ENCODE peak calls at places on chromosomes 2 and 18, in six cellular contexts. One of them, this sample, is unnamed.

GRCh38 chr2:100390001-100390940 is 27.2 kb downstream of the CHST10 start:
- DNase-seq in IMR-90: no peak
- DNase-seq in tibial nerve: no peak
- DNase-seq in right lobe of liver: no peak
- DNase-seq in NB4: no peak
- DNase-seq in K562: no peak
- DNase-seq in this sample: no peak

GRCh38 chr2:9979977-9980376 is 28.5 kb downstream of the GRHL1 start:
- DNase-seq in IMR-90: no peak
- DNase-seq in K562: no peak
- DNase-seq in right lobe of liver: no peak
- DNase-seq in NB4: no peak
- DNase-seq in tibial nerve: no peak
- DNase-seq in this sample: no peak

GRCh38 chr18:62977512-62977911 is 262.2 kb downstream of the PHLPP1 start:
- DNase-seq in tibial nerve: no peak
- DNase-seq in NB4: peak
- DNase-seq in K562: no peak
- DNase-seq in right lobe of liver: no peak
- DNase-seq in IMR-90: peak
- DNase-seq in this sample: no peak

GRCh38 chr18:7958081-7958896 is 391.2 kb downstream of the PTPRM start:
- DNase-seq in right lobe of liver: no peak
- DNase-seq in K562: no peak
- DNase-seq in tibial nerve: no peak
- DNase-seq in NB4: no peak
- DNase-seq in IMR-90: peak
- DNase-seq in this sample: no peak

GRCh38 chr2:63871864-63872263 is 30.2 kb downstream of the UGP2 start:
- DNase-seq in NB4: no peak
- DNase-seq in K562: no peak
- DNase-seq in IMR-90: peak
- DNase-seq in tibial nerve: no peak
- DNase-seq in right lobe of liver: no peak
- DNase-seq in this sample: no peak

GRCh38 chr2:71150082-71150816 is 19.8 kb downstream of the MPHOSPH10 start:
- DNase-seq in K562: no peak
- DNase-seq in right lobe of liver: no peak
- DNase-seq in NB4: no peak
- DNase-seq in tibial nerve: no peak
- DNase-seq in IMR-90: no peak
- DNase-seq in this sample: no peak

GRCh38 chr18:42296723-42297122 is 341.7 kb downstream of the PIK3C3 start:
- DNase-seq in K562: no peak
- DNase-seq in IMR-90: no peak
- DNase-seq in tibial nerve: no peak
- DNase-seq in NB4: no peak
- DNase-seq in right lobe of liver: no peak
- DNase-seq in this sample: no peak

GRCh38 chr2:196159223-196159892 is 12.0 kb downstream of the STK17B start:
- DNase-seq in tibial nerve: no peak
- DNase-seq in K562: no peak
- DNase-seq in right lobe of liver: no peak
- DNase-seq in NB4: no peak
- DNase-seq in IMR-90: no peak
- DNase-seq in this sample: no peak

GRCh38 chr18:42649636-42650035 is 465.8 kb downstream of the RIT2 start:
- DNase-seq in right lobe of liver: no peak
- DNase-seq in tibial nerve: no peak
- DNase-seq in IMR-90: no peak
- DNase-seq in NB4: no peak
- DNase-seq in K562: no peak
- DNase-seq in this sample: no peak

GRCh38 chr18:48542513-48543181 is 3.8 kb downstream of the CTIF start:
- DNase-seq in NB4: no peak
- DNase-seq in right lobe of liver: no peak
- DNase-seq in IMR-90: no peak
- DNase-seq in tibial nerve: no peak
- DNase-seq in K562: peak
- DNase-seq in this sample: no peak

GRCh38 chr2:240155080-240156025 is 14.9 kb upstream of the OTOS start:
- DNase-seq in NB4: no peak
- DNase-seq in tibial nerve: no peak
- DNase-seq in IMR-90: peak
- DNase-seq in K562: no peak
- DNase-seq in right lobe of liver: peak
- DNase-seq in this sample: no peak

GRCh38 chr18:55477537-55478300 is 110.3 kb downstream of the TCF4 start:
- DNase-seq in right lobe of liver: no peak
- DNase-seq in IMR-90: peak
- DNase-seq in tibial nerve: no peak
- DNase-seq in K562: no peak
- DNase-seq in NB4: peak
- DNase-seq in this sample: no peak

GRCh38 chr2:184041077-184041476 is 557.3 kb upstream of the ZNF804A start:
- DNase-seq in right lobe of liver: no peak
- DNase-seq in tibial nerve: no peak
- DNase-seq in IMR-90: no peak
- DNase-seq in K562: no peak
- DNase-seq in NB4: no peak
- DNase-seq in this sample: no peak

GRCh38 chr2:241865957-241866858 is 3.3 kb upstream of the RTP5 start:
- DNase-seq in tibial nerve: no peak
- DNase-seq in NB4: peak
- DNase-seq in right lobe of liver: no peak
- DNase-seq in K562: no peak
- DNase-seq in IMR-90: peak
- DNase-seq in this sample: no peak

GRCh38 chr2:158667567-158667966 is 127.5 kb upstream of the DAPL1 start:
- DNase-seq in right lobe of liver: no peak
- DNase-seq in tibial nerve: no peak
- DNase-seq in NB4: no peak
- DNase-seq in IMR-90: peak
- DNase-seq in K562: no peak
- DNase-seq in this sample: no peak

GRCh38 chr18:6729247-6730091 is at the start of gene ARHGAP28:
- DNase-seq in right lobe of liver: peak
- DNase-seq in NB4: no peak
- DNase-seq in IMR-90: peak
- DNase-seq in tibial nerve: peak
- DNase-seq in K562: peak
- DNase-seq in this sample: peak

GRCh38 chr18:75496151-75496550 is 68.6 kb upstream of the SMIM21 start:
- DNase-seq in K562: no peak
- DNase-seq in NB4: no peak
- DNase-seq in IMR-90: no peak
- DNase-seq in tibial nerve: no peak
- DNase-seq in right lobe of liver: no peak
- DNase-seq in this sample: no peak

GRCh38 chr2:127001751-127002150 is 103.1 kb downstream of the TEX51 start:
- DNase-seq in tibial nerve: no peak
- DNase-seq in right lobe of liver: no peak
- DNase-seq in IMR-90: no peak
- DNase-seq in NB4: no peak
- DNase-seq in K562: no peak
- DNase-seq in this sample: no peak

GRCh38 chr2:159476329-159476728 is 140.0 kb downstream of the BAZ2B start:
- DNase-seq in tibial nerve: no peak
- DNase-seq in NB4: no peak
- DNase-seq in K562: no peak
- DNase-seq in IMR-90: peak
- DNase-seq in right lobe of liver: no peak
- DNase-seq in this sample: no peak

GRCh38 chr2:223896751-223897320 is 48.3 kb downstream of the WDFY1 start:
- DNase-seq in NB4: peak
- DNase-seq in right lobe of liver: no peak
- DNase-seq in IMR-90: peak
- DNase-seq in tibial nerve: no peak
- DNase-seq in K562: no peak
- DNase-seq in this sample: peak

GRCh38 chr2:31222086-31222485 is 4.8 kb upstream of the CAPN14 start:
- DNase-seq in tibial nerve: no peak
- DNase-seq in NB4: no peak
- DNase-seq in IMR-90: no peak
- DNase-seq in right lobe of liver: no peak
- DNase-seq in K562: no peak
- DNase-seq in this sample: no peak

GRCh38 chr2:200944467-200945394 is 18.7 kb downstream of the ORC2 start:
- DNase-seq in K562: no peak
- DNase-seq in tibial nerve: no peak
- DNase-seq in NB4: peak
- DNase-seq in right lobe of liver: no peak
- DNase-seq in IMR-90: peak
- DNase-seq in this sample: no peak

GRCh38 chr18:49098386-49098785 is 147.6 kb upstream of the SMAD7 start:
- DNase-seq in right lobe of liver: no peak
- DNase-seq in tibial nerve: no peak
- DNase-seq in IMR-90: no peak
- DNase-seq in NB4: no peak
- DNase-seq in K562: no peak
- DNase-seq in this sample: no peak

GRCh38 chr2:72089537-72089936 is 58.1 kb downstream of the CYP26B1 start:
- DNase-seq in IMR-90: no peak
- DNase-seq in NB4: no peak
- DNase-seq in K562: no peak
- DNase-seq in tibial nerve: no peak
- DNase-seq in right lobe of liver: no peak
- DNase-seq in this sample: no peak

GRCh38 chr2:113068706-113069485 is 1.1 kb downstream of the IL1F10 start:
- DNase-seq in K562: no peak
- DNase-seq in NB4: no peak
- DNase-seq in tibial nerve: no peak
- DNase-seq in right lobe of liver: no peak
- DNase-seq in IMR-90: no peak
- DNase-seq in this sample: no peak

GRCh38 chr2:236352761-236353593 is 88.8 kb upstream of the ASB18 start:
- DNase-seq in NB4: peak
- DNase-seq in right lobe of liver: no peak
- DNase-seq in IMR-90: peak
- DNase-seq in tibial nerve: no peak
- DNase-seq in K562: peak
- DNase-seq in this sample: peak

GRCh38 chr2:160934263-160934662 is 226.0 kb upstream of the TANK start:
- DNase-seq in K562: no peak
- DNase-seq in IMR-90: peak
- DNase-seq in right lobe of liver: no peak
- DNase-seq in NB4: no peak
- DNase-seq in tibial nerve: no peak
- DNase-seq in this sample: no peak

GRCh38 chr2:222301296-222301997 is 2.6 kb upstream of the PAX3 start:
- DNase-seq in IMR-90: no peak
- DNase-seq in tibial nerve: no peak
- DNase-seq in NB4: no peak
- DNase-seq in right lobe of liver: peak
- DNase-seq in K562: no peak
- DNase-seq in this sample: no peak

GRCh38 chr2:197873293-197873701 is 68.9 kb downstream of the PLCL1 start:
- DNase-seq in K562: no peak
- DNase-seq in right lobe of liver: no peak
- DNase-seq in IMR-90: peak
- DNase-seq in NB4: peak
- DNase-seq in tibial nerve: no peak
- DNase-seq in this sample: no peak

GRCh38 chr2:160941290-160941846 is 218.9 kb upstream of the TANK start:
- DNase-seq in K562: no peak
- DNase-seq in IMR-90: no peak
- DNase-seq in NB4: no peak
- DNase-seq in right lobe of liver: no peak
- DNase-seq in tibial nerve: no peak
- DNase-seq in this sample: no peak

GRCh38 chr2:204110250-204111183 is 174.0 kb downstream of the ICOS start:
- DNase-seq in K562: no peak
- DNase-seq in right lobe of liver: no peak
- DNase-seq in NB4: peak
- DNase-seq in tibial nerve: no peak
- DNase-seq in IMR-90: no peak
- DNase-seq in this sample: no peak
- TF ChIP-seq POLR2A in K562: no peak
- TF ChIP-seq POLR2A in right lobe of liver: no peak
- TF ChIP-seq POLR2A in NB4: no peak
- TF ChIP-seq POLR2A in tibial nerve: no peak
- TF ChIP-seq POLR2A in IMR-90: no peak
- TF ChIP-seq POLR2A in this sample: no peak

GRCh38 chr2:120223034-120223912 is at the start of gene TMEM185B:
- DNase-seq in K562: peak
- DNase-seq in tibial nerve: peak
- DNase-seq in IMR-90: peak
- DNase-seq in NB4: peak
- DNase-seq in right lobe of liver: peak
- DNase-seq in this sample: peak
- TF ChIP-seq POLR2A in K562: peak
- TF ChIP-seq POLR2A in tibial nerve: peak
- TF ChIP-seq POLR2A in IMR-90: peak
- TF ChIP-seq POLR2A in NB4: no peak
- TF ChIP-seq POLR2A in right lobe of liver: peak
- TF ChIP-seq POLR2A in this sample: no peak

DNA sequence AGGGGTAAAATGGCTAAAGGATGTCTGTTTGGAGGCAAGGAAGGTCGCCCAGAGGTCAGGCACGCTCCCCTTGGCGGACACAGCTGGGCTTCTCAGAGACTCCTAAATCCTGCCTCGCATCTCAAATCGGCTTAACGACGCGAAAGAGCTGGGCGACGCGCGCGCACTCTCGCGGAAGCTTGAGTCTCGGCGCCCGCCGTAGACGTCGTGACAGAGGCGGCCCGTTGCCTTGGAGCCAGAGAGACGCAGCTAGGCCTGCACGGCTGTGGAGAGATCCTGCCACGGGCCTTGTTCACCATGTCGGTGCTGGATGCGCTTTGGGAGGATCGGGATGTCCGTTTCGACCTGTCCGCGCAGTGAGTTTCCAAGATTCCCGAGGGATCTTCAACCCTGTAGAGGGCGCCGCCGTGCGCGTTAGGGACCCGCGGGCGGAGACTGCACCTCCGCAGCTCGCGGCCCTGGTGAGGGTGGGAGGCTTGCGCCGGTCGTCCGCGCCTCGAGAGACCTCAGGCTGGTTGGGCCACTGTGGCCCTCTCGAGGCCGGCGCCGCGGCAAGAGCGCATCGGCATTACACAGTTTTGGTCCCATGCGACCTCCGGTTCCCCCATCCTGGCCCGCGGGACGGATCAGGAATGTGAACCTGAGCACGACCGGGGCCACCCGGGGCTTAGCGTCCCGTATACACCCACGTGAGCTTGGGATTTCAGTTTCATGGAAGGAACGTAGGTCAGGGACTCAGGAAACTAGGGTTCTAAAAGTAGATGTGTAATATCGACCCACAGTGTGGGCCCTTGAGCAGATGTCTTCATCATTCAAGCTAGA is at the start of gene BBS5:
- DNase-seq in K562: peak
- DNase-seq in right lobe of liver: peak
- DNase-seq in tibial nerve: peak
- DNase-seq in NB4: peak
- DNase-seq in IMR-90: peak
- DNase-seq in this sample: peak
- TF ChIP-seq POLR2A in K562: peak
- TF ChIP-seq POLR2A in right lobe of liver: no peak
- TF ChIP-seq POLR2A in tibial nerve: no peak
- TF ChIP-seq POLR2A in NB4: peak
- TF ChIP-seq POLR2A in IMR-90: no peak
- TF ChIP-seq POLR2A in this sample: no peak

GRCh38 chr2:138059487-138059886 is 95.2 kb downstream of the HNMT start:
- DNase-seq in IMR-90: no peak
- DNase-seq in right lobe of liver: no peak
- DNase-seq in K562: no peak
- DNase-seq in tibial nerve: no peak
- DNase-seq in NB4: no peak
- DNase-seq in this sample: no peak
- TF ChIP-seq POLR2A in IMR-90: no peak
- TF ChIP-seq POLR2A in right lobe of liver: no peak
- TF ChIP-seq POLR2A in K562: no peak
- TF ChIP-seq POLR2A in tibial nerve: no peak
- TF ChIP-seq POLR2A in NB4: no peak
- TF ChIP-seq POLR2A in this sample: no peak